ENCODE peak calls at places on chromosomes 2 and 18, in five cellular contexts. X is ascending aorta; Z is astrocyte of the spinal cord; N is CD8-positive, alpha-beta T cell; T is AG04450. O is an unnamed sample.

GRCh38 chr2:42762823-42763804 is 821 bp downstream of the OXER1 start:
- DNase-seq in X (no peak), Z (no peak), N (no peak), T (no peak), O (no peak)

GRCh38 chr2:106704798-106705197 is 181.2 kb downstream of the ST6GAL2 start:
- DNase-seq in X (no peak), Z (no peak), N (no peak), T (no peak), O (no peak)

GRCh38 chr2:58427572-58428285 is 186.6 kb upstream of the FANCL start:
- DNase-seq in X (no peak), Z (peak), N (no peak), T (no peak), O (no peak)

GRCh38 chr2:212299333-212299732 is 239.3 kb downstream of the ERBB4 start:
- DNase-seq in X (no peak), Z (no peak), N (no peak), T (no peak), O (no peak)

GRCh38 chr2:30104273-30104672 is 42.5 kb upstream of the YPEL5 start:
- DNase-seq in X (no peak), Z (no peak), N (no peak), T (no peak), O (no peak)

GRCh38 chr2:168174761-168175160 is 72.6 kb downstream of the STK39 start:
- DNase-seq in X (no peak), Z (no peak), N (no peak), T (no peak), O (no peak)

GRCh38 chr18:35510071-35511010 is 12.6 kb upstream of the INO80C start:
- DNase-seq in X (no peak), Z (no peak), N (no peak), T (no peak), O (no peak)

GRCh38 chr2:218438601-218439000 is 19.7 kb downstream of the VIL1 start:
- DNase-seq in X (no peak), Z (no peak), N (no peak), T (no peak), O (no peak)

GRCh38 chr2:18456026-18456425 is 104.4 kb downstream of the RDH14 start:
- DNase-seq in X (no peak), Z (no peak), N (no peak), T (no peak), O (no peak)

GRCh38 chr2:17747684-17748452 is 5.7 kb downstream of the SMC6 start:
- DNase-seq in X (no peak), Z (peak), N (no peak), T (no peak), O (no peak)

GRCh38 chr2:222769941-222770340 is 90.9 kb upstream of the ACSL3 start:
- DNase-seq in X (no peak), Z (no peak), N (no peak), T (no peak), O (no peak)

GRCh38 chr2:218829868-218830451 is 1.6 kb downstream of the PRKAG3 start:
- DNase-seq in X (no peak), Z (no peak), N (no peak), T (no peak), O (no peak)

GRCh38 chr2:223576873-223577272 is 25.3 kb downstream of the SCG2 start:
- DNase-seq in X (no peak), Z (peak), N (no peak), T (peak), O (no peak)

GRCh38 chr2:190569994-190570755 is 35.7 kb upstream of the NEMP2 start:
- DNase-seq in X (no peak), Z (no peak), N (no peak), T (no peak), O (no peak)

GRCh38 chr2:224039770-224040088 is 643 bp upstream of the SERPINE2 start:
- DNase-seq in X (no peak), Z (no peak), N (no peak), T (no peak), O (no peak)

GRCh38 chr2:16525265-16525887 is 140.3 kb downstream of the CYRIA start:
- DNase-seq in X (no peak), Z (no peak), N (no peak), T (no peak), O (peak)

GRCh38 chr18:12691021-12691420 is 11.5 kb downstream of the CEP76 start:
- DNase-seq in X (no peak), Z (no peak), N (no peak), T (no peak), O (no peak)

GRCh38 chr2:61557386-61557785 is 19.2 kb upstream of the XPO1 start:
- DNase-seq in X (no peak), Z (no peak), N (no peak), T (no peak), O (no peak)

GRCh38 chr2:84854835-84855234 is 26.0 kb downstream of the TRABD2A start:
- DNase-seq in X (no peak), Z (no peak), N (no peak), T (no peak), O (no peak)

GRCh38 chr2:98761267-98761781 is 30.4 kb upstream of the MGAT4A start:
- DNase-seq in X (no peak), Z (no peak), N (peak), T (no peak), O (no peak)

GRCh38 chr2:207161247-207161646 is 4.5 kb downstream of the KLF7 start:
- DNase-seq in X (no peak), Z (peak), N (no peak), T (no peak), O (peak)
- H3K4me3 ChIP-seq in X (peak), Z (no peak), N (no peak), T (peak), O (peak)

DNA sequence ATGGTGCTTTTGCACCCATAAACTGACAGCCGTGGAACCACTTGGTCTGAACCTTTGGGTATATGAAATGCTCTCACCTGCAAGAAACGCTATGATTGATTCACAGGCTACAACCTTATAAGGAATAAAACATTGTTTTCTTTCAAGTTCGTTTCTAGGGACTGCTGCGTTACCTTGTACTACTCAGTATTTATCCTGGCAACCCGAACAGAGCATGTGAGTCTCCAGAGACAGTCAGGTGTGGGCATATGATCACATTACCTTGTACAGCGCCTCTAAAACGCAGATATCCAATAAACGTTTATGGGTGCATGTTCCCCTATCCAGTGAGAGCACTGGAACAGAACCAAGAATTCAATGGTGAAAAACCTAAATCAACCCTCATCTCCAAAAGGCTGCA is 1.7 kb downstream of the CCBE1 start:
- DNase-seq in X (no peak), Z (no peak), N (no peak), T (no peak), O (no peak)
- H3K4me3 ChIP-seq in X (no peak), Z (peak), N (no peak), T (peak), O (no peak)

GRCh38 chr2:95314598-95314963 is 17.4 kb downstream of the KCNIP3 start:
- DNase-seq in X (no peak), Z (no peak), N (no peak), T (no peak), O (no peak)

GRCh38 chr2:95317123-95317500 is 20.0 kb downstream of the KCNIP3 start:
- DNase-seq in X (no peak), Z (no peak), N (no peak), T (no peak), O (no peak)

GRCh38 chr2:95314964-95315611 is 17.9 kb downstream of the KCNIP3 start:
- DNase-seq in X (no peak), Z (peak), N (no peak), T (no peak), O (peak)

GRCh38 chr2:95316466-95317122 is 19.4 kb downstream of the KCNIP3 start:
- DNase-seq in X (no peak), Z (peak), N (no peak), T (no peak), O (no peak)

DNA sequence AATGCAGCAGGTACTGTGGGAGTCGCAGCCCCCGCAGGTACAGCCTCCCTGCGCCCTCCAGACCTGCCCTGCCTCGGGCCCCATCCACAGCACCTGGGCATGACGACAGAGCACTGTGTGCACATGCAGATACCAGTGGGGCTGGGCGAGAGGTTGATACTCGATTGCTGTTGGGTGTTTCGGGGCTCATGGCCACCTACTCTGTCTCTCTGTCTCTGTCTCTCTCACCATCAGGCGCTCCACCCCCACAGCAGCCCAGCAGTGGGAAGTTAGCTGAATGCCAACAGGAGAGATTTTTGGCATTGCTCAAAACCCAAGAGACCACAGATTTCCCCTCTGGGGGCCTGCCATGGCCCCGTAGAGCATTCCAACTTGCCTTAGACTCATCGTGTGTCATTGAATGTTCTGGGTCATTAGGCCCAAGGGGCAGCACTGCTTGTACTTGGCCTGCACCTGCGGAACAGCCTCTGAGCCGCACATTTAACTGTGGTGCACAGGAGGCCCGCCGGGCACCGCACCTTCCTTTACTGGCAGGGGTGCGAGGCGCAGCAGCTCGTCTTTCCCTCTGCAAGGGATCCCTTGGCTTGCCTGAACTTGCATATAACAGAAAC is 18.8 kb downstream of the KCNIP3 start:
- DNase-seq in X (no peak), Z (peak), N (no peak), T (no peak), O (no peak)
- H3K4me3 ChIP-seq in X (no peak), Z (no peak), N (no peak), T (no peak), O (no peak)

GRCh38 chr2:241271641-241272297 is 43.7 kb downstream of the HDLBP start:
- DNase-seq in X (peak), Z (peak), N (peak), T (peak), O (peak)

GRCh38 chr2:241269707-241270520 is 45.6 kb downstream of the HDLBP start:
- DNase-seq in X (no peak), Z (no peak), N (no peak), T (no peak), O (no peak)

GRCh38 chr2:241268716-241269445 is 46.6 kb downstream of the HDLBP start:
- DNase-seq in X (no peak), Z (no peak), N (no peak), T (no peak), O (no peak)

GRCh38 chr2:241272298-241272721 is 43.2 kb downstream of the HDLBP start:
- DNase-seq in X (no peak), Z (peak), N (no peak), T (no peak), O (peak)

DNA sequence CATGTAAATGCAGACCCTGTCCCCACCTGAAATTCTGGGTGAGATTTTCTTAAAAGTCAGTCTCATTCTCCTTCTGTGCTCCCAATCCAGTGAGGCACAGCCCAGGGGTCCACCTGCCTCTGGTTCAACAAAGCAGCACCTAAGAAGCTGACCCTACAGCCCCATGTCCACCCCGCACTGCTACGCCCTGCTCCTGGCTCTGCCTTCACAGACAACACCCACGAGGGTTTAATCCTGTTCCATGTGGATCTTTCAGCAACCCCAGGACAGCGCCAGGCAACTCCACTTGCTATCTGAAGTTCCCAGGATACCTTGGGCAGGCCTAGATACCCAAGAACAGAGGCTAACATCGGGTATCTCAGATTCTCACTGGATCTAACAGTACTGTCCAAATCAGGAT is 44.9 kb downstream of the HDLBP start:
- DNase-seq in X (no peak), Z (no peak), N (no peak), T (no peak), O (no peak)
- H3K4me3 ChIP-seq in X (peak), Z (peak), N (no peak), T (peak), O (no peak)

DNA sequence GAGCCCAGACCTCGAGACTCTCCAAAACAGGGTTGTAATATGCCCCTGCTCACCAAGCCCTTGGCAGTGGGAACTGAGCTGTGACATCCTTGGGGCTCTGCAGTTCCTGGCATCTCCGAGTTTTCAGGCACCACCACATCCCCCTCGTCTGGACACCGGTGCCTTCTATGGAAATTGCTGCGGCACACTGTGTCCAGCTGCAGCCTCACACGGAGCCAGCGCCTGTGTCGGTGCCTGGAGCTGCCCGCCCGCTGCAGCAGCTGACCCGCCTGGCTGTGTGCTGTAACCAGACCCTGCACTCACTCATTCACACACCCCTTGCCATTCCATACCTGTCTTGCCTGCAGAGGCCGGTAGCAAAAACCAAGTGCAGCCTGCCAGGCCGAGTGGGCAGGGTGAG is 11.8 kb downstream of the IWS1 start:
- DNase-seq in X (no peak), Z (no peak), N (no peak), T (no peak), O (no peak)
- H3K4me3 ChIP-seq in X (no peak), Z (no peak), N (no peak), T (no peak), O (no peak)

DNA sequence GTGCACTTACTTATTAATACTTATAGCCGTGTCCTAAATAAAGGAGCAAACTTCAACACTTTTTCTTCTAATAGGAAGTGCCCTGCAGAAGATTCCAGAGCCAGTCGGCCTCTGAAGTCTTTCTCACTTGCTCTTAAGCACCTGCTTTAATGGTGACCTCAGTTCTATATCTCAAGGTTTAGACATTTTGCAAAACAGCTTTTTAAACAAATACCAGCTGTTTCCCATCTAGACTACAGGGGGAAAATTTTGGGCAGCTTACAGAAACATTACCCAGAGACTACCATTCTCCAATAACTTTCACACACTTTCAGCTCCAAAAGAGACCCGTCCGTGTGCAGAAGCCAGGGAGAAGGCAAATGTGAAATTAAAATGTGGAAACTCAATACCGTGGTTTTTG is 285.3 kb upstream of the CCDC68 start:
- DNase-seq in X (no peak), Z (no peak), N (no peak), T (peak), O (no peak)
- H3K4me3 ChIP-seq in X (peak), Z (no peak), N (no peak), T (no peak), O (no peak)